ENCODE peak calls at places on chromosomes 2 and 18, in nine cellular contexts. J, H, S, O, A, D, R, U and M are unnamed samples. For H4K20me1, the result is how much of the 10 kb centered on the place peaks cover.

GRCh38 chr2:97673915-97674283 is 4.4 kb downstream of the C2orf92 start:
- DNase-seq in O (no peak), U (no peak), D (no peak), J (no peak), H (no peak), R (no peak), A (no peak), S (no peak), M (no peak)

GRCh38 chr2:105827351-105828096 is 82.8 kb downstream of the NCK2 start:
- DNase-seq in S (no peak), A (no peak), D (no peak), R (no peak), J (no peak), U (no peak), O (no peak), H (no peak), M (no peak)

GRCh38 chr2:46164581-46165301 is 132.5 kb upstream of the EPAS1 start:
- DNase-seq in U (peak), O (peak), A (peak), H (peak), S (no peak), D (no peak), R (no peak), J (peak), M (no peak)

GRCh38 chr2:3944071-3944470 is 240.7 kb downstream of the DCDC2C start:
- DNase-seq in R (no peak), O (no peak), U (no peak), J (no peak), H (no peak), S (no peak), A (no peak), D (no peak), M (no peak)

GRCh38 chr18:24731158-24731557 is 270.7 kb downstream of the HRH4 start:
- DNase-seq in J (peak), A (no peak), U (no peak), D (no peak), O (no peak), R (no peak), H (no peak), S (no peak), M (no peak)

GRCh38 chr2:8526403-8526696 is 155.5 kb upstream of the ID2 start:
- DNase-seq in O (no peak), J (no peak), R (no peak), A (no peak), S (no peak), D (no peak), U (no peak), H (no peak), M (no peak)

GRCh38 chr2:141399270-141399669 is 731.5 kb downstream of the LRP1B start:
- DNase-seq in J (no peak), D (peak), H (peak), S (peak), A (peak), O (no peak), U (peak), R (no peak), M (no peak)

GRCh38 chr18:59220164-59220783 is 316 bp downstream of the GRP start:
- DNase-seq in O (no peak), H (no peak), R (no peak), D (no peak), S (peak), J (peak), U (no peak), A (no peak), M (no peak)

GRCh38 chr18:50061876-50062517 is 132.9 kb downstream of the MYO5B start:
- DNase-seq in D (no peak), O (no peak), R (no peak), S (no peak), U (no peak), A (no peak), H (no peak), J (no peak), M (no peak)

GRCh38 chr2:127047716-127048617 is 59.0 kb downstream of the BIN1 start:
- DNase-seq in S (no peak), A (no peak), R (no peak), D (no peak), O (no peak), H (no peak), J (no peak), U (no peak), M (no peak)

DNA sequence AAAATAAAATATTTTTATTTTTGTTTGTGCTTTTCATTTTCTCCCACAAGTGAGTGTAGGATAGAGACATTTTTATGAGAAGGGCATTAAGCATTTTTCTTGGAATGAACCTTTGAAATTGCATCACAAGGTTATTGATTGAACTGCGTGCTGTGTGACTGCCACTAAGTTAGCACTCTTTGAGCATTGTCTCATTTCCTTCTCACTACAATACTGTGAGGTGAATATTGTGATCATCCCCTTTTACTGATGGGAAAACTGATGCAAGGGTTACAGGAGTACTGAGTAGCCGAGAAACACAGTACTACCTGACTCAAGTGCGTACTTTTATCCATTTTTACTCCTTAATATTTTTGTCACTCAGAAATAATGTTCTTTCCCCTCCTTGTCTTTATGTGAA is 2.0 kb downstream of the NBEAL1 start:
- DNase-seq in R (no peak), A (peak), D (peak), U (no peak), J (peak), H (no peak), O (no peak), S (no peak), M (no peak)
- H3K9ac ChIP-seq in R (peak), A (peak), D (peak), U (peak), J (peak), H (no peak), O (peak), S (no peak), M (no peak)

DNA sequence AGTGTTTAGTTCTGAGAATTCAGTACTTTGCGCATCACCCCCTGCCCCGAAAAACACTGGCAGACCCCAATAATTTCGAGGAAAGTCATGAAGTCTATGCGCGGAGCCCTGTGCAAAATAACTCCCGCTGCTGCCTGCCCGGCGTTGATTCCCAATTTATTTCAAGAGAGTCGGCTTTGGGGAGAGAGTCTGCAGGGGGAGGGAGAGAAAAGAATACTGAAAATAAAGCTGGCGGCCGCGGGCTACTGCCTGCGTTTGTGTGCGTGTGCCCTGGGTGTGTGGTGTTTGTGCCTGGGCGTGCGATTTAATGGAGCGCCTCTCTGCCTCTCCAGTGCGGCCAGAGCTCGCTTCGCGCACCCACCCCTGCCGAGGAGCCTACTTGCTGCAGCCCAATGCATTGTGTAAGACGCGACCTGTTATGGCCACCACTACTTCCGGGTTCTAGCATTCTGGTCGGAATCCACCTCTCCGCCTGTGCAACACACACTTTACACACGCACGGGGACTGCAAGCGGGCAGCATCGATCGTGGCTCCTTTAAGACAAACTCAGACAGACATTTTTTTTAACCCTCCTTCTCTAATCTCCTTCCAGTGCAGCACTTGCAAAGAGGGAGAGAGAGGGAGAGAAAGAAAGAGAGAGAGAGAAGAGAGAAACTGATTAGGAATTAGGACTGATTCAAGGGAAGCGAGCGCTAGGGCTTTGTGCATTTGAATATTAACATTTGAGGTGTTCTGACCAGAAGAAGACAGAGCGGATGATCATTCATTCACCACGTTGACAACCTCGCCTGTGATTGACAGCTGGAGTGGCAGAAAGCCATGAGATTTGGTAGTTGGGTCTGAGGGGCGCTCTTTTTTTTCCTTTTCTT is at the start of gene MEIS1:
- DNase-seq in A (peak), J (peak), R (no peak), U (peak), H (peak), D (peak), O (peak), S (peak), M (peak)
- TF ChIP-seq EZH2 in A (no peak), J (no peak), R (no peak), U (no peak), H (no peak), D (no peak), O (no peak), S (no peak), M (no peak)

GRCh38 chr2:121567452-121567851 is 36.8 kb downstream of the RNU4ATAC start:
- DNase-seq in O (no peak), R (no peak), J (peak), H (no peak), A (no peak), S (no peak), U (no peak), D (no peak), M (no peak)

GRCh38 chr2:121565389-121566250 is 34.9 kb downstream of the RNU4ATAC start:
- DNase-seq in R (no peak), S (no peak), D (no peak), A (no peak), O (no peak), U (no peak), J (peak), H (peak), M (no peak)

GRCh38 chr2:121562269-121563176 is 31.8 kb downstream of the RNU4ATAC start:
- DNase-seq in A (no peak), J (no peak), U (no peak), S (no peak), R (no peak), D (no peak), O (no peak), H (no peak), M (no peak)

GRCh38 chr2:121567957-121568409 is 37.3 kb downstream of the RNU4ATAC start:
- DNase-seq in U (no peak), A (no peak), J (peak), R (no peak), S (no peak), H (peak), D (peak), O (peak), M (no peak)

GRCh38 chr2:121564905-121565304 is 34.2 kb downstream of the RNU4ATAC start:
- DNase-seq in R (no peak), S (no peak), H (no peak), A (no peak), J (no peak), D (peak), U (no peak), O (peak), M (no peak)
- H4K20me1 ChIP-seq in R (under half), S (half or more), H (under half), A (under half), J (under half), D (under half), U (under half), O (half or more), M (under half)

GRCh38 chr18:55265130-55265675 is 305.9 kb upstream of the CCDC68 start:
- DNase-seq in J (no peak), S (no peak), R (no peak), U (peak), O (no peak), H (no peak), D (no peak), A (no peak), M (no peak)

GRCh38 chr18:55265916-55266488 is 306.7 kb upstream of the CCDC68 start:
- DNase-seq in U (peak), H (peak), R (no peak), D (no peak), J (peak), O (no peak), A (peak), S (no peak), M (no peak)

GRCh38 chr18:55268629-55269275 is 309.5 kb upstream of the CCDC68 start:
- DNase-seq in H (no peak), R (no peak), U (no peak), J (no peak), O (no peak), A (no peak), D (no peak), S (no peak), M (peak)

GRCh38 chr18:55268146-55268545 is 308.9 kb upstream of the CCDC68 start:
- DNase-seq in R (no peak), S (no peak), D (no peak), A (no peak), H (no peak), J (no peak), O (peak), U (peak), M (peak)

GRCh38 chr18:55266981-55267380 is 307.7 kb upstream of the CCDC68 start:
- DNase-seq in R (no peak), S (no peak), A (no peak), O (no peak), D (no peak), U (peak), H (no peak), J (peak), M (no peak)
- H3K9ac ChIP-seq in R (no peak), S (no peak), A (no peak), O (no peak), D (no peak), U (no peak), H (no peak), J (no peak), M (no peak)